ENCODE peak calls at places on chromosomes 7 and 10, in nine cellular contexts. One of them, this sample, is unnamed.
A peak's percentile ranks its signal among the peaks of the same experiment; 100 is the strongest.

GRCh38 chr10:118584181-118584954 is 11.1 kb downstream of the PRLHR start:
- DNase-seq in Peyer's patch: no peak
- DNase-seq in aorta: no peak
- DNase-seq in ELR: peak; percentile 90
- DNase-seq in GM23338: no peak
- DNase-seq in RCC 7860: peak; percentile 41
- DNase-seq in uterus: peak; percentile 63
- DNase-seq in hippocampal formation: no peak
- DNase-seq in NCI-H510A treated with DMSO at 0.1 percent for 48 hours: no peak
- DNase-seq in this sample: no peak

GRCh38 chr10:1266033-1266802 is 210.0 kb downstream of the WDR37 start:
- DNase-seq in GM23338: no peak
- DNase-seq in aorta: no peak
- DNase-seq in Peyer's patch: no peak
- DNase-seq in ELR: no peak
- DNase-seq in hippocampal formation: no peak
- DNase-seq in uterus: no peak
- DNase-seq in NCI-H510A treated with DMSO at 0.1 percent for 48 hours: no peak
- DNase-seq in RCC 7860: no peak
- DNase-seq in this sample: peak; percentile 26

GRCh38 chr10:122650331-122650730 is 49.3 kb downstream of the C10orf120 start:
- DNase-seq in uterus: no peak
- DNase-seq in GM23338: no peak
- DNase-seq in NCI-H510A treated with DMSO at 0.1 percent for 48 hours: no peak
- DNase-seq in Peyer's patch: no peak
- DNase-seq in aorta: no peak
- DNase-seq in RCC 7860: no peak
- DNase-seq in ELR: no peak
- DNase-seq in hippocampal formation: no peak
- DNase-seq in this sample: peak; percentile 14

GRCh38 chr10:36802523-36803153 is 322.8 kb upstream of the ANKRD30A start:
- DNase-seq in hippocampal formation: no peak
- DNase-seq in NCI-H510A treated with DMSO at 0.1 percent for 48 hours: no peak
- DNase-seq in GM23338: no peak
- DNase-seq in aorta: no peak
- DNase-seq in RCC 7860: no peak
- DNase-seq in uterus: no peak
- DNase-seq in ELR: no peak
- DNase-seq in Peyer's patch: no peak
- DNase-seq in this sample: no peak

GRCh38 chr7:42015413-42015698 is 221.7 kb downstream of the GLI3 start:
- DNase-seq in GM23338: no peak
- DNase-seq in RCC 7860: no peak
- DNase-seq in ELR: no peak
- DNase-seq in Peyer's patch: no peak
- DNase-seq in hippocampal formation: no peak
- DNase-seq in NCI-H510A treated with DMSO at 0.1 percent for 48 hours: no peak
- DNase-seq in uterus: peak; percentile 43
- DNase-seq in aorta: no peak
- DNase-seq in this sample: no peak

GRCh38 chr10:86376852-86377796 is 10.5 kb upstream of the GRID1 start:
- DNase-seq in Peyer's patch: peak; percentile 59
- DNase-seq in ELR: peak; percentile 62
- DNase-seq in RCC 7860: peak; percentile 21
- DNase-seq in hippocampal formation: peak; percentile 21
- DNase-seq in uterus: peak; percentile 42
- DNase-seq in aorta: peak; percentile 76
- DNase-seq in NCI-H510A treated with DMSO at 0.1 percent for 48 hours: peak; percentile 76
- DNase-seq in GM23338: peak; percentile 85
- DNase-seq in this sample: peak; percentile 80

GRCh38 chr7:128827971-128828711 is 2.1 kb upstream of the FLNC start:
- DNase-seq in GM23338: no peak
- DNase-seq in Peyer's patch: no peak
- DNase-seq in hippocampal formation: no peak
- DNase-seq in ELR: peak; percentile 90
- DNase-seq in NCI-H510A treated with DMSO at 0.1 percent for 48 hours: no peak
- DNase-seq in uterus: peak; percentile 74
- DNase-seq in RCC 7860: peak; percentile 88
- DNase-seq in aorta: peak; percentile 68
- DNase-seq in this sample: no peak

GRCh38 chr7:111174476-111174875 is 83.5 kb downstream of the LRRN3 start:
- DNase-seq in uterus: no peak
- DNase-seq in NCI-H510A treated with DMSO at 0.1 percent for 48 hours: no peak
- DNase-seq in hippocampal formation: no peak
- DNase-seq in RCC 7860: no peak
- DNase-seq in Peyer's patch: no peak
- DNase-seq in aorta: no peak
- DNase-seq in ELR: no peak
- DNase-seq in GM23338: no peak
- DNase-seq in this sample: no peak

GRCh38 chr7:157897686-157898085 is 560.9 kb downstream of the DNAJB6 start:
- DNase-seq in Peyer's patch: no peak
- DNase-seq in aorta: no peak
- DNase-seq in GM23338: no peak
- DNase-seq in hippocampal formation: no peak
- DNase-seq in uterus: no peak
- DNase-seq in ELR: no peak
- DNase-seq in NCI-H510A treated with DMSO at 0.1 percent for 48 hours: no peak
- DNase-seq in RCC 7860: no peak
- DNase-seq in this sample: no peak

GRCh38 chr7:148856035-148856881 is 27.8 kb downstream of the EZH2 start:
- DNase-seq in uterus: peak; percentile 15
- DNase-seq in NCI-H510A treated with DMSO at 0.1 percent for 48 hours: no peak
- DNase-seq in RCC 7860: peak; percentile 44
- DNase-seq in ELR: peak; percentile 53
- DNase-seq in Peyer's patch: peak; percentile 47
- DNase-seq in aorta: no peak
- DNase-seq in hippocampal formation: no peak
- DNase-seq in GM23338: peak; percentile 60
- DNase-seq in this sample: no peak

GRCh38 chr10:99976886-99977391 is 32.8 kb downstream of the DNMBP start:
- DNase-seq in Peyer's patch: no peak
- DNase-seq in uterus: no peak
- DNase-seq in GM23338: no peak
- DNase-seq in RCC 7860: peak; percentile 86
- DNase-seq in aorta: no peak
- DNase-seq in NCI-H510A treated with DMSO at 0.1 percent for 48 hours: no peak
- DNase-seq in hippocampal formation: no peak
- DNase-seq in ELR: peak; percentile 98
- DNase-seq in this sample: no peak

GRCh38 chr10:77936697-77937567 is 10.4 kb upstream of the DLG5 start:
- DNase-seq in NCI-H510A treated with DMSO at 0.1 percent for 48 hours: no peak
- DNase-seq in ELR: no peak
- DNase-seq in GM23338: no peak
- DNase-seq in hippocampal formation: no peak
- DNase-seq in Peyer's patch: no peak
- DNase-seq in RCC 7860: no peak
- DNase-seq in aorta: no peak
- DNase-seq in uterus: no peak
- DNase-seq in this sample: no peak

GRCh38 chr7:126426652-126427051 is 826.1 kb downstream of the GRM8 start:
- DNase-seq in hippocampal formation: no peak
- DNase-seq in aorta: no peak
- DNase-seq in uterus: no peak
- DNase-seq in NCI-H510A treated with DMSO at 0.1 percent for 48 hours: no peak
- DNase-seq in ELR: peak; percentile 54
- DNase-seq in RCC 7860: no peak
- DNase-seq in Peyer's patch: no peak
- DNase-seq in GM23338: no peak
- DNase-seq in this sample: no peak

GRCh38 chr7:1103009-1103788 is 15.3 kb downstream of the GPER1 start:
- DNase-seq in ELR: no peak
- DNase-seq in uterus: no peak
- DNase-seq in hippocampal formation: no peak
- DNase-seq in RCC 7860: no peak
- DNase-seq in GM23338: no peak
- DNase-seq in Peyer's patch: peak; percentile 21
- DNase-seq in aorta: no peak
- DNase-seq in NCI-H510A treated with DMSO at 0.1 percent for 48 hours: no peak
- DNase-seq in this sample: no peak

GRCh38 chr7:20402297-20403230 is 71.9 kb downstream of the ITGB8 start:
- DNase-seq in aorta: no peak
- DNase-seq in GM23338: peak; percentile 19
- DNase-seq in hippocampal formation: peak; percentile 18
- DNase-seq in uterus: no peak
- DNase-seq in NCI-H510A treated with DMSO at 0.1 percent for 48 hours: no peak
- DNase-seq in ELR: peak; percentile 5
- DNase-seq in RCC 7860: no peak
- DNase-seq in Peyer's patch: no peak
- DNase-seq in this sample: no peak

GRCh38 chr10:18822156-18822555 is 162.9 kb downstream of the ARL5B start:
- DNase-seq in RCC 7860: peak; percentile 7
- DNase-seq in Peyer's patch: no peak
- DNase-seq in NCI-H510A treated with DMSO at 0.1 percent for 48 hours: no peak
- DNase-seq in ELR: no peak
- DNase-seq in uterus: no peak
- DNase-seq in aorta: no peak
- DNase-seq in GM23338: peak; percentile 74
- DNase-seq in hippocampal formation: no peak
- DNase-seq in this sample: no peak

GRCh38 chr7:155785536-155785935 is 26.7 kb downstream of the SHH start:
- DNase-seq in uterus: no peak
- DNase-seq in GM23338: no peak
- DNase-seq in RCC 7860: peak; percentile 52
- DNase-seq in ELR: peak; percentile 77
- DNase-seq in Peyer's patch: no peak
- DNase-seq in NCI-H510A treated with DMSO at 0.1 percent for 48 hours: no peak
- DNase-seq in hippocampal formation: no peak
- DNase-seq in aorta: no peak
- DNase-seq in this sample: no peak

GRCh38 chr10:132120734-132121510 is 55.2 kb downstream of the JAKMIP3 start:
- DNase-seq in uterus: no peak
- DNase-seq in ELR: no peak
- DNase-seq in hippocampal formation: no peak
- DNase-seq in RCC 7860: no peak
- DNase-seq in NCI-H510A treated with DMSO at 0.1 percent for 48 hours: no peak
- DNase-seq in Peyer's patch: no peak
- DNase-seq in aorta: peak; percentile 30
- DNase-seq in GM23338: no peak
- DNase-seq in this sample: no peak